ENCODE peak calls at places on chromosomes 13 and 19, in six cellular contexts. O is adrenal gland, T is stomach, Y is A549, P is pancreas, B is heart left ventricle. A is an unnamed sample.

GRCh38 chr19:3283246-3283751 is 58.8 kb downstream of the CELF5 start:
- DNase-seq in B (no peak), O (no peak), T (no peak), P (no peak), Y (no peak), A (no peak)

GRCh38 chr13:95356916-95357315 is 55.7 kb upstream of the ABCC4 start:
- DNase-seq in O (no peak), B (no peak), Y (no peak), T (no peak), P (no peak), A (no peak)

GRCh38 chr19:31349160-31349881 is at the start of gene TSHZ3:
- DNase-seq in O (peak), P (peak), Y (peak), T (peak), B (peak), A (peak)

GRCh38 chr13:28492527-28493367 is 2.2 kb downstream of the FLT1 start:
- DNase-seq in O (no peak), B (no peak), Y (no peak), P (no peak), T (no peak), A (no peak)

GRCh38 chr13:74015137-74015536 is 119.1 kb downstream of the KLF12 start:
- DNase-seq in Y (no peak), T (no peak), B (no peak), P (no peak), O (no peak), A (peak)

GRCh38 chr13:79775830-79776229 is 294.9 kb downstream of the NDFIP2 start:
- DNase-seq in T (peak), P (no peak), B (no peak), O (no peak), Y (peak), A (peak)

GRCh38 chr13:42116225-42116624 is 67.8 kb downstream of the DGKH start:
- DNase-seq in O (no peak), P (no peak), Y (no peak), B (no peak), T (no peak), A (peak)

GRCh38 chr13:59445812-59446211 is 717.9 kb downstream of the DIAPH3 start:
- DNase-seq in P (no peak), T (no peak), B (no peak), O (no peak), Y (no peak), A (no peak)

GRCh38 chr13:95643814-95644598 is 500 bp downstream of the DZIP1 start:
- DNase-seq in T (no peak), P (peak), B (peak), Y (peak), O (no peak), A (peak)

GRCh38 chr13:114067381-114067885 is 65.0 kb downstream of the RASA3 start:
- DNase-seq in P (peak), B (peak), O (no peak), T (no peak), Y (no peak), A (peak)

DNA sequence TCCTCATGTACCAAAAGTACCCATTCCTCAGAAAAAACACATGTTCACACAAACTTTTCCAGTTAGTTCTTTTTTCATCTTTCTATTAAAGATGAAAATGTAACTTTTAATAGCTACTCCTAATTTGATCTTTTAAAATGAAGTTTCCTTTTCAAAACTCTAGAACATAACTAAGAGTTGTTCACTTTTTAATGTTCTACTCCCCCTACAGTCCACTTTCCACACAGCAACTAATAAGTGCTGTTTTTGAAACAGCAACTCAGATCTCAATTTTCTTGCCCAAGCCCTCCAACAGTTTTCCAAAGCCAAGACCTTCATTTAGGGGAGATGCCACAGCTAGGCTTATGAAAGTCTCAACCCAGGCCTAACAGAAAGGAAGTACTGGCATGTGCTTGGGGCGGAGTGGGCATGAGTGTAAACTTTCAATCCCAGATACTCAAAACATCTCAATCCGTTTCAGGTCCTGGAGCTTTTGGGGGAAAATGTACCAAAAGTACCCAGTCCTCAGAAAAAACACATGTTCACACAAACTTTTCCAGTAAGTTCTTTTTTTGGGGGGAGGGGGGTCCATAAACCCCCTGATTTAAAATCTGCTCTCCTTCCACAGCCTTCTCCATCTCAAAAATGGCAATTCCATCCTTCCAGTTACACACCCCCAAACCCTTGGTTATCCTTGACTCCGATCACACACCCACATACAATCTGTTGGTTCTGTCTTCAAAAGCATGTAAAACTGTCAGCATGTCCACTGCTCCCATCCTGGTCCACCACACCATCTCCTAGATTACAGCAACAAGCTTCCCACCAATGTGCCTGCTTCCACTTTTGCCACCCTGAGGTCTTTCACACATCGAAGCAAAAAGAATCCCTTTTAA is 2.0 kb downstream of the FBL start:
- DNase-seq in O (peak), B (no peak), T (no peak), P (no peak), Y (peak), A (peak)
- H3K4me3 ChIP-seq in O (no peak), B (no peak), T (no peak), P (no peak), Y (peak), A (peak)

GRCh38 chr19:50519006-50519575 is 5.4 kb upstream of the ASPDH start:
- DNase-seq in Y (no peak), T (no peak), P (no peak), B (peak), O (no peak), A (no peak)

GRCh38 chr19:50516456-50516855 is 2.7 kb upstream of the ASPDH start:
- DNase-seq in B (peak), Y (no peak), O (no peak), P (peak), T (no peak), A (no peak)

GRCh38 chr19:50516859-50517703 is 3.4 kb upstream of the ASPDH start:
- DNase-seq in T (no peak), B (peak), P (no peak), O (no peak), Y (no peak), A (no peak)

GRCh38 chr19:50518091-50519005 is 4.6 kb upstream of the ASPDH start:
- DNase-seq in T (no peak), O (no peak), Y (peak), B (peak), P (no peak), A (no peak)

GRCh38 chr19:50517704-50518075 is 4.0 kb upstream of the ASPDH start:
- DNase-seq in Y (no peak), P (no peak), T (no peak), O (no peak), B (peak), A (no peak)
- H3K4me3 ChIP-seq in Y (no peak), P (no peak), T (no peak), O (no peak), B (no peak), A (no peak)

GRCh38 chr19:51793994-51794393 is 963 bp upstream of the FPR3 start:
- DNase-seq in O (no peak), Y (no peak), B (no peak), T (no peak), P (no peak), A (no peak)

GRCh38 chr19:51798127-51798526 is 3.2 kb downstream of the FPR3 start:
- DNase-seq in O (no peak), T (no peak), Y (no peak), P (no peak), B (no peak), A (no peak)

GRCh38 chr19:51796195-51796679 is 1.3 kb downstream of the FPR3 start:
- DNase-seq in B (no peak), Y (no peak), O (no peak), P (no peak), T (no peak), A (no peak)

GRCh38 chr19:51792932-51793331 is 2.0 kb upstream of the FPR3 start:
- DNase-seq in Y (no peak), T (no peak), O (no peak), B (no peak), P (no peak), A (no peak)

DNA sequence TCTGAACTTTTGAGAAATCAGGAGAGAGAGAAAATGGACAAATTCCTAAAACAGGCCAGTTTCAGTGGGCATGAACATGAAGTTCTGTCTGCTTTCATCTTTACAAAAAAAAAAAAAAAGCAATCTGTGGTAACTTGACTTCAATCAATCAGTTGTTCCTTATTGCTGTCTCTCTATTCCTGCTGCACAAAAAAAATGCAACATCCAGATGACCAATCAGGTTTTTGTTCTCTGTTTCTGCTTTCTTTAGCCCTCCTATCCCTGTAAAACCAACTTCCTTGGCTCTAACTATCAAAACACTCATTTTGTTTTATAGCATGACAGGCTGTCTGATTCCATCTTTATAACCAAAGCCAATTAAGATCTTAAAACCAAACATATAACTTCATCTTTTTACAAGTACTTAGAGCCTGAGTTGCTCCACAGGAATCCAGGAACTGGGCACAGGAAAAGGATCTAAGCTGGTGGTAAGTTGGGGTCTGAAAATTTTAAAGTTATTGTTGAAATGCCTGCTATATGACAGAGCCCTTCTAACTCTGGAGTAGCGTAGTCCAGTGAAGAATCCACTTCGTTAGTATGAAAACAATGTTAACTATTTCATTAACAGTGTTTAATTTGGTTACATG is at the start of gene FPR3:
- DNase-seq in T (no peak), B (no peak), P (no peak), O (no peak), Y (no peak), A (no peak)
- H3K4me3 ChIP-seq in T (no peak), B (no peak), P (no peak), O (no peak), Y (no peak), A (no peak)

GRCh38 chr13:45464141-45464686 is 525 bp upstream of the COG3 start:
- DNase-seq in B (no peak), P (no peak), Y (no peak), T (no peak), O (no peak), A (no peak)

GRCh38 chr13:45472171-45472705 is 7.5 kb downstream of the COG3 start:
- DNase-seq in T (no peak), O (no peak), P (no peak), Y (no peak), B (no peak), A (no peak)

GRCh38 chr13:45464687-45465453 is at the start of gene COG3:
- DNase-seq in B (peak), Y (peak), T (peak), P (peak), O (peak), A (peak)

GRCh38 chr13:45468676-45469075 is 3.9 kb downstream of the COG3 start:
- DNase-seq in B (no peak), T (no peak), O (no peak), P (no peak), Y (no peak), A (peak)

GRCh38 chr13:45466359-45466758 is 1.6 kb downstream of the COG3 start:
- DNase-seq in T (no peak), O (no peak), B (no peak), P (no peak), Y (no peak), A (no peak)
- H3K4me3 ChIP-seq in T (peak), O (no peak), B (peak), P (peak), Y (peak), A (no peak)

GRCh38 chr13:77323858-77324257 is 3.0 kb downstream of the MYCBP2 start:
- DNase-seq in P (no peak), T (no peak), B (no peak), Y (no peak), O (no peak), A (no peak)
- H3K4me3 ChIP-seq in P (no peak), T (no peak), B (no peak), Y (no peak), O (no peak), A (no peak)

GRCh38 chr19:44961821-44962220 is 6.6 kb downstream of the CLPTM1 start:
- DNase-seq in Y (no peak), O (no peak), P (no peak), B (no peak), T (no peak), A (no peak)
- H3K4me3 ChIP-seq in Y (no peak), O (no peak), P (no peak), B (no peak), T (no peak), A (no peak)

DNA sequence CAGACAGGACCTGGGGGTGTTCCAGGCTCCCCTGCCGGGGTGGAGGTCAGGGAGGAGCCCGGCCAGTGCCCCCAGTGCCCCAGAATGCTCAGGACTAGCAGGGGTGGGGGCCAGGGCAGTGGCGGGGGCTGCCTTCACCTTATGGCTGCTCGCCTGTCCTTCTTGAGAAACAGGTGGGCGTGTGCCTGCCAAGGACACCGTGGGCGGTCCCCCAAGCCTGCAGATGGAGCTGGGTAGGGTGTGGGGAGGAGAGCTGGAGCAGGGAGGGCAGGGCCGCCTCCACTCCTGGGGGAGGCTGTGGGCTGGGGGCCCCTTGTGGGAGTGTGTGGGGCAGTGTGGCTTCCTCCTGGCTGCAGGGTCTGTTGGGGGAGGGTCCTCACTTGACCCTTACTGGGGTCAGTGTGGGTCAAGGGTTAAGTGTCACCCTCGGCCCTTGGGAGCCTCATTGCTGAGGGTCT is 160.0 kb downstream of the KDM4B start:
- DNase-seq in B (no peak), P (peak), T (peak), O (peak), Y (no peak), A (no peak)
- H3K4me3 ChIP-seq in B (no peak), P (no peak), T (no peak), O (no peak), Y (no peak), A (no peak)

GRCh38 chr19:39768811-39769210 is 9.8 kb upstream of the LEUTX start:
- DNase-seq in O (no peak), T (no peak), Y (no peak), B (no peak), P (no peak), A (no peak)
- H3K4me3 ChIP-seq in O (no peak), T (no peak), Y (no peak), B (no peak), P (no peak), A (no peak)

A was measured in epithelial cell of esophagus.